ENCODE peak calls at places on chromosomes 4 and X, in four cellular contexts. K, D, Y and F are unnamed samples.

GRCh38 chrX:20382518-20383291 is 116.0 kb upstream of the RPS6KA3 start:
- DNase-seq in K (peak), D (no peak), Y (peak), F (no peak)

GRCh38 chr4:114601304-114602052 is 2.9 kb downstream of the UGT8 start:
- DNase-seq in K (no peak), D (no peak), Y (peak), F (no peak)

GRCh38 chr4:76306882-76307669 is 543 bp downstream of the STBD1 start:
- DNase-seq in K (peak), D (no peak), Y (no peak), F (peak)

GRCh38 chr4:53844133-53844532 is 220.3 kb downstream of the CHIC2 start:
- DNase-seq in K (no peak), D (no peak), Y (no peak), F (no peak)

GRCh38 chr4:2663275-2663674 is 92.9 kb downstream of the TNIP2 start:
- DNase-seq in K (no peak), D (no peak), Y (no peak), F (no peak)

GRCh38 chrX:115940888-115941332 is 229.6 kb upstream of the AGTR2 start:
- DNase-seq in K (peak), D (no peak), Y (peak), F (peak)

GRCh38 chr4:115090483-115091075 is 22.8 kb downstream of the NDST4 start:
- DNase-seq in K (peak), D (no peak), Y (no peak), F (peak)

GRCh38 chr4:2689825-2690700 is 66.1 kb downstream of the TNIP2 start:
- DNase-seq in K (no peak), D (no peak), Y (peak), F (no peak)

GRCh38 chrX:131987252-131987651 is 35.9 kb upstream of the STK26 start:
- DNase-seq in K (no peak), D (no peak), Y (peak), F (no peak)

GRCh38 chrX:53997751-53998150 is 46.5 kb downstream of the PHF8 start:
- DNase-seq in K (no peak), D (no peak), Y (no peak), F (no peak)

GRCh38 chrX:3244203-3244743 is 102.2 kb downstream of the MXRA5 start:
- DNase-seq in K (no peak), D (no peak), Y (no peak), F (no peak)

GRCh38 chrX:153772608-153773217 is 8.1 kb upstream of the SRPK3 start:
- DNase-seq in K (no peak), D (no peak), Y (no peak), F (no peak)

GRCh38 chr4:138749303-138749702 is 266.3 kb upstream of the NOCT start:
- DNase-seq in K (no peak), D (no peak), Y (no peak), F (no peak)

GRCh38 chr4:113950207-113950606 is 29.2 kb downstream of the ARSJ start:
- DNase-seq in K (no peak), D (no peak), Y (no peak), F (no peak)

GRCh38 chr4:3009422-3009821 is 46.1 kb downstream of the GRK4 start:
- DNase-seq in K (peak), D (no peak), Y (no peak), F (no peak)

GRCh38 chr4:81631958-81632439 is 160.3 kb upstream of the RASGEF1B start:
- DNase-seq in K (peak), D (peak), Y (no peak), F (peak)

GRCh38 chr4:155787113-155787710 is 28.4 kb downstream of the GUCY1B1 start:
- DNase-seq in K (peak), D (no peak), Y (peak), F (peak)

GRCh38 chr4:182906786-182907185 is 10.4 kb downstream of the DCTD start:
- DNase-seq in K (no peak), D (no peak), Y (no peak), F (no peak)
- TF ChIP-seq FOXK2 in K (no peak), D (no peak), Y (no peak), F (no peak)

GRCh38 chr4:128782076-128782715 is 27.3 kb upstream of the JADE1 start:
- DNase-seq in K (peak), D (no peak), Y (no peak), F (no peak)
- TF ChIP-seq FOXM1 in K (no peak), D (no peak), Y (no peak), F (no peak)

GRCh38 chr4:5812506-5813229 is 80.2 kb downstream of the CRMP1 start:
- DNase-seq in K (peak), D (peak), Y (no peak), F (peak)
- TF ChIP-seq FOXK2 in K (no peak), D (no peak), Y (no peak), F (no peak)

GRCh38 chrX:108157628-108158027 is 66.0 kb downstream of the ATG4A start:
- DNase-seq in K (no peak), D (no peak), Y (no peak), F (no peak)

GRCh38 chrX:108156934-108157466 is 65.4 kb downstream of the ATG4A start:
- DNase-seq in K (no peak), D (no peak), Y (no peak), F (no peak)

GRCh38 chrX:108160309-108160708 is 68.7 kb downstream of the ATG4A start:
- DNase-seq in K (no peak), D (no peak), Y (no peak), F (no peak)

GRCh38 chrX:108156082-108156481 is 64.5 kb downstream of the ATG4A start:
- DNase-seq in K (no peak), D (no peak), Y (no peak), F (no peak)

DNA sequence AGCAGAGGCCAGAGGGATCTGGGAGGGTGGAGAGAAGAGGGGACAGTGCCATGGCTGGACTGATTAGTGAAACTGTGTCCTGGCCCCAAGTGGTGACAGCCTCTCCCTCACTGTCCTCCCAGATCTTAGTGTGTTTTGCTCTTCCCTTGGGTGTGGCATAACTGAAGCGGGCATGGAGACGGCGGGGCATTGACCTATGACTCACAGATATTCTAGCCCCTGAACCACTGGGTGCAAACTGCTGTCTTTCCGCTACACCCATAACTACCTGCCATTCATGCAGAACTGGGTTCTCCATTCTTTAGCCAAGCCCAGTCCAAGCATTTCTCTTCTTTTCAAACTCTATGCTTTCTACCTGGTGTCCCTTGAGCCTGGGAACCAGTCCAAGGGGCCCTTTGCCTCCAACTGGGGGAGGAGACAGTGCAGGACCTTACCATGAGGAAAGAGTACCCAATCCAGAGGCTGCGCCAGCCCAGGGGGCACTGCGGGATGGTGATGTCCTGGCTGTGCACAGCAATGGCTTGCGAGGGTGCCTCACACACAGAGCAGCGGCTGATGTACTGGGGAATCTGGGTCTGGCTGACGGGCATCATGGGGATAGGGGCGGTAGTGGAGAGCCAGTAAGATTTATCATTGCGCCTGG is 67.6 kb downstream of the ATG4A start:
- DNase-seq in K (no peak), D (no peak), Y (no peak), F (no peak)
- TF ChIP-seq FOXM1 in K (no peak), D (no peak), Y (no peak), F (no peak)

GRCh38 chr4:123343400-123344060 is 53.1 kb upstream of the SPRY1 start:
- DNase-seq in K (no peak), D (no peak), Y (no peak), F (no peak)
- TF ChIP-seq FOXK2 in K (no peak), D (no peak), Y (no peak), F (no peak)

GRCh38 chr4:182486895-182487294 is 243.7 kb downstream of the TENM3 start:
- DNase-seq in K (no peak), D (no peak), Y (no peak), F (no peak)

GRCh38 chr4:182488886-182489285 is 245.7 kb downstream of the TENM3 start:
- DNase-seq in K (no peak), D (no peak), Y (no peak), F (no peak)

GRCh38 chr4:182478475-182478874 is 235.3 kb downstream of the TENM3 start:
- DNase-seq in K (peak), D (peak), Y (no peak), F (no peak)

GRCh38 chr4:182489607-182490006 is 246.4 kb downstream of the TENM3 start:
- DNase-seq in K (no peak), D (no peak), Y (no peak), F (no peak)

GRCh38 chr4:182483685-182484084 is 240.5 kb downstream of the TENM3 start:
- DNase-seq in K (no peak), D (no peak), Y (no peak), F (no peak)
- TF ChIP-seq FOXM1 in K (no peak), D (no peak), Y (no peak), F (no peak)

DNA sequence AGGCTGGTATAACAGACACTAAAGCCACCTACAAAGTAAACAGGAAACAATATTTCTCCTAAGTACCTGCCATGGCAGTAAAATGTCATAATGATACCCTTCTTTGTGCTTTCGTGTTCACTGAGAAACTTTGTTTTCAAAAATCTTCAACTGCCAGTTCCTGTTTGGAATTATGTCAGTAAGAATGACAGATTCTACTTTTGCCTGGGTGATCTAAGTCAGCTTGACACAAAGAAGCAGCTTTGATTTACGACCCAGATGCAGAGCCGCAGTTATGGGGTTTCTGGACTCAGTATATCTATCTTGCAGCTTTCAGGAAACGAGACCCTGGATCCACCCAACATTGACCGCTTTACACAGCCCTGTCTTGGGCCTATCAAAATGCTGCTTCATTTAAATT is 71.2 kb downstream of the SNX25 start:
- DNase-seq in K (no peak), D (no peak), Y (no peak), F (no peak)
- TF ChIP-seq FOXK2 in K (no peak), D (no peak), Y (no peak), F (no peak)

DNA sequence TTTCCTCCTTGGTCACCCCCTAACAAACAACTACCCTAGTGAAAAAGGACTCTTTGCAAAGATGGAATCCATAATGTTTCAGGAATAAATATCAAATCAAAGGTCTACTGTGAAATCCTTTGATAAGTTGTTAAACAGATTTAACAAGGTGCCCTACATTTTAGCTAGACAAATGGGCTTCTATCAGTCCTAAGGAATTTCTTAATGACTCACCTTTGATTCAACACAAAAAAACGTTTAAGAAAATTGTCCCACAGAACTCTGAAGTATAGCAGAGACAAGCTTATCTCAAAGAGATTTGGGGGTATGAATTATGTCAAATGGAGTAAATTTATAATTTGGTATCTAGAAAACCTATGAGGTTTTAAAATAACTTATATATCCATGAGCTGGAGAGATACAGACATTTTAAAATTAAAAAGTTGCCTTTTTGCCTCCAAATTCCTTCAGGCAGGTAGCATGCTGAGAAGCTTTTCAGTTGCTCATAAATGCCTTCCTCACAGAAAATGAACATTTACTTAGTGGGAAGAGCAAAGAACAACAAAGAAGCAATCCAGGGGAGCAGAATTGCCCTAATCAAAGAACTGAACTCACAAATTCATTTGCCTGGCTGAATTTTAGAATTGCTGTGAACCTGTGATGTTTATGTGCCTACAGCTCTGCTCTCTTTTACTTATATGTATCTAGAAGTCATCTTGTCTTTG is 649.3 kb downstream of the STPG2 start:
- DNase-seq in K (no peak), D (no peak), Y (no peak), F (no peak)
- TF ChIP-seq FOXM1 in K (no peak), D (no peak), Y (no peak), F (no peak)